ENCODE peak calls at places on chromosomes 13 and 19, in five cellular contexts. One of them, this sample, is unnamed.

GRCh38 chr13:99191900-99192399 is 8.7 kb upstream of the UBAC2 start:
- DNase-seq in brain microvascular endothelial cell: peak; percentile 5
- DNase-seq in IMR-90: peak; percentile 74
- DNase-seq in thyroid gland: peak; percentile 90
- DNase-seq in effector CD4-positive, alpha-beta T cell: no peak
- DNase-seq in this sample: no peak

GRCh38 chr13:32639502-32640105 is 53.4 kb downstream of the PDS5B start:
- DNase-seq in brain microvascular endothelial cell: peak; percentile 72
- DNase-seq in IMR-90: peak; percentile 77
- DNase-seq in thyroid gland: peak; percentile 58
- DNase-seq in effector CD4-positive, alpha-beta T cell: peak; percentile 49
- DNase-seq in this sample: no peak

GRCh38 chr13:99421758-99422555 is 79.3 kb upstream of the TM9SF2 start:
- DNase-seq in brain microvascular endothelial cell: no peak
- DNase-seq in IMR-90: no peak
- DNase-seq in thyroid gland: no peak
- DNase-seq in effector CD4-positive, alpha-beta T cell: no peak
- DNase-seq in this sample: peak; percentile 31

GRCh38 chr19:18587962-18588610 is 512 bp upstream of the REX1BD start:
- DNase-seq in brain microvascular endothelial cell: no peak
- DNase-seq in IMR-90: no peak
- DNase-seq in thyroid gland: no peak
- DNase-seq in effector CD4-positive, alpha-beta T cell: no peak
- DNase-seq in this sample: no peak

GRCh38 chr13:80388506-80388905 is 47.6 kb upstream of the SPRY2 start:
- DNase-seq in brain microvascular endothelial cell: no peak
- DNase-seq in IMR-90: no peak
- DNase-seq in thyroid gland: no peak
- DNase-seq in effector CD4-positive, alpha-beta T cell: no peak
- DNase-seq in this sample: no peak

GRCh38 chr19:29944415-29945012 is 2.5 kb downstream of the URI1 start:
- DNase-seq in brain microvascular endothelial cell: no peak
- DNase-seq in IMR-90: no peak
- DNase-seq in thyroid gland: no peak
- DNase-seq in effector CD4-positive, alpha-beta T cell: no peak
- DNase-seq in this sample: no peak

GRCh38 chr19:55485439-55486011 is 537 bp downstream of the NAT14 start:
- DNase-seq in brain microvascular endothelial cell: no peak
- DNase-seq in IMR-90: no peak
- DNase-seq in thyroid gland: no peak
- DNase-seq in effector CD4-positive, alpha-beta T cell: no peak
- DNase-seq in this sample: no peak

GRCh38 chr13:46181799-46182490 is at the start of gene LCP1:
- DNase-seq in brain microvascular endothelial cell: no peak
- DNase-seq in IMR-90: no peak
- DNase-seq in thyroid gland: no peak
- DNase-seq in effector CD4-positive, alpha-beta T cell: peak; percentile 75
- DNase-seq in this sample: no peak

GRCh38 chr19:33399081-33399744 is 25.7 kb downstream of the CEBPG start:
- DNase-seq in brain microvascular endothelial cell: no peak
- DNase-seq in IMR-90: no peak
- DNase-seq in thyroid gland: no peak
- DNase-seq in effector CD4-positive, alpha-beta T cell: no peak
- DNase-seq in this sample: peak; percentile 53

GRCh38 chr13:34078334-34078999 is 260.5 kb downstream of the RFC3 start:
- DNase-seq in brain microvascular endothelial cell: no peak
- DNase-seq in IMR-90: no peak
- DNase-seq in thyroid gland: no peak
- DNase-seq in effector CD4-positive, alpha-beta T cell: no peak
- DNase-seq in this sample: no peak

GRCh38 chr19:42569193-42569592 is 25.5 kb downstream of the CEACAM8 start:
- DNase-seq in brain microvascular endothelial cell: no peak
- DNase-seq in IMR-90: no peak
- DNase-seq in thyroid gland: no peak
- DNase-seq in effector CD4-positive, alpha-beta T cell: no peak
- DNase-seq in this sample: no peak

GRCh38 chr13:25210842-25211241 is 38.8 kb upstream of the AMER2 start:
- DNase-seq in brain microvascular endothelial cell: no peak
- DNase-seq in IMR-90: no peak
- DNase-seq in thyroid gland: no peak
- DNase-seq in effector CD4-positive, alpha-beta T cell: no peak
- DNase-seq in this sample: no peak

GRCh38 chr19:53101518-53101917 is 1.7 kb downstream of the ZNF160 start:
- DNase-seq in brain microvascular endothelial cell: peak; percentile 10
- DNase-seq in IMR-90: peak; percentile 12
- DNase-seq in thyroid gland: no peak
- DNase-seq in effector CD4-positive, alpha-beta T cell: no peak
- DNase-seq in this sample: no peak

GRCh38 chr13:110237895-110238294 is 69.1 kb downstream of the COL4A1 start:
- DNase-seq in brain microvascular endothelial cell: no peak
- DNase-seq in IMR-90: no peak
- DNase-seq in thyroid gland: no peak
- DNase-seq in effector CD4-positive, alpha-beta T cell: no peak
- DNase-seq in this sample: no peak

GRCh38 chr19:13840751-13841338 is 36.1 kb upstream of the NANOS3 start:
- DNase-seq in brain microvascular endothelial cell: no peak
- DNase-seq in IMR-90: no peak
- DNase-seq in thyroid gland: no peak
- DNase-seq in effector CD4-positive, alpha-beta T cell: no peak
- DNase-seq in this sample: no peak

GRCh38 chr19:7242601-7243258 is 51.5 kb downstream of the INSR start:
- DNase-seq in brain microvascular endothelial cell: peak; percentile 84
- DNase-seq in IMR-90: peak; percentile 64
- DNase-seq in thyroid gland: no peak
- DNase-seq in effector CD4-positive, alpha-beta T cell: no peak
- DNase-seq in this sample: no peak

GRCh38 chr13:99153219-99153618 is 47.4 kb upstream of the UBAC2 start:
- DNase-seq in brain microvascular endothelial cell: no peak
- DNase-seq in IMR-90: no peak
- DNase-seq in thyroid gland: no peak
- DNase-seq in effector CD4-positive, alpha-beta T cell: no peak
- DNase-seq in this sample: peak; percentile 19

GRCh38 chr19:15280915-15281683 is 48.9 kb upstream of the EPHX3 start:
- DNase-seq in brain microvascular endothelial cell: peak; percentile 69
- DNase-seq in IMR-90: peak; percentile 89
- DNase-seq in thyroid gland: peak; percentile 89
- DNase-seq in effector CD4-positive, alpha-beta T cell: no peak
- DNase-seq in this sample: peak; percentile 87

GRCh38 chr19:35703343-35703742 is 1.0 kb upstream of the ZBTB32 start:
- DNase-seq in brain microvascular endothelial cell: no peak
- DNase-seq in IMR-90: no peak
- DNase-seq in thyroid gland: no peak
- DNase-seq in effector CD4-positive, alpha-beta T cell: no peak
- DNase-seq in this sample: no peak

This sample was measured in cardiac septum.